ENCODE peak calls at places on chromosome X, in seven cellular contexts. D, R, N, K, J, U and T are unnamed samples. For H3K4me1, the result is how much of the 10 kb centered on the place peaks cover.

GRCh38 chrX:9562851-9563250 is 98.0 kb downstream of the TBL1X start:
- DNase-seq in D (no peak), R (no peak), N (peak), K (no peak), J (peak), U (no peak), T (no peak)

GRCh38 chrX:2967998-2968909 is 38.1 kb upstream of the ARSH start:
- DNase-seq in D (no peak), R (peak), N (peak), K (no peak), J (peak), U (no peak), T (peak)

GRCh38 chrX:56995271-56995994 is at the start of gene SPIN3:
- DNase-seq in D (peak), R (peak), N (peak), K (peak), J (peak), U (no peak), T (peak)

GRCh38 chrX:102934624-102935023 is 2.4 kb upstream of the RAB40AL start:
- DNase-seq in D (peak), R (peak), N (no peak), K (no peak), J (peak), U (peak), T (peak)

GRCh38 chrX:152072236-152072635 is 66.1 kb downstream of the MAGEA10 start:
- DNase-seq in D (no peak), R (no peak), N (peak), K (no peak), J (peak), U (no peak), T (no peak)

GRCh38 chrX:151762802-151763201 is 28.3 kb downstream of the CNGA2 start:
- DNase-seq in D (no peak), R (no peak), N (no peak), K (no peak), J (no peak), U (no peak), T (no peak)

GRCh38 chrX:133544105-133544504 is 128.8 kb upstream of the GPC4 start:
- DNase-seq in D (no peak), R (no peak), N (peak), K (no peak), J (peak), U (no peak), T (no peak)

GRCh38 chrX:45274576-45274975 is 73.9 kb upstream of the DIPK2B start:
- DNase-seq in D (no peak), R (no peak), N (peak), K (no peak), J (peak), U (no peak), T (no peak)

GRCh38 chrX:154481195-154481594 is 2.1 kb upstream of the LAGE3 start:
- DNase-seq in D (no peak), R (no peak), N (no peak), K (no peak), J (no peak), U (no peak), T (no peak)

GRCh38 chrX:97984641-97985040 is 1100.9 kb downstream of the RPA4 start:
- DNase-seq in D (no peak), R (no peak), N (peak), K (no peak), J (peak), U (no peak), T (no peak)
- H3K4me1 ChIP-seq in D (under half), R (under half), N (under half), K (under half), J (under half), U (under half), T (under half)

GRCh38 chrX:150365953-150366911 is 3.1 kb downstream of the MAMLD1 start:
- DNase-seq in D (no peak), R (peak), N (peak), K (no peak), J (peak), U (peak), T (peak)
- TF ChIP-seq EZH2 in D (no peak), R (no peak), N (no peak), K (no peak), J (no peak), U (no peak), T (no peak)

DNA sequence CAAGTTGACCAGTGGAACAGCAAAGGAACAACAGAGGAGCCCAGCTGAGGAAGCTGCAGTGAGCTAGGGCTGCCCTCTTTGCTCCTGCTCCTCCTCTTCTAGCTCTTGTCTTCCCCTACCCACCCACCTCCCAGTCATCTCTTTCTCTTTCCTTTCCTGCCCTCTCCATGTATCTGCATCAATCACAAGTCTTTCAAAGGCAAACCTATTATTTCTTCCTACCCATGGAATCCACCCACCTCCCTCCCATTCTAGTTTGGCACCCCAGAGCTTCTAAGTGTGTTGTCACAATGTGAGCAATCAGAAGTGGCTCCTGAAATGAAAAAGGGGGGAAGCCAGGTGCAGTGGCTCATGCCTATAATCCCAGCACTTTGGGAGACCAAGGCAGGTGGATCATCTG is 69.3 kb downstream of the TSC22D3 start:
- DNase-seq in D (no peak), R (no peak), N (no peak), K (no peak), J (no peak), U (no peak), T (no peak)
- H3K27ac ChIP-seq in D (no peak), R (no peak), N (no peak), K (no peak), J (no peak), U (no peak), T (no peak)

GRCh38 chrX:39733745-39734144 is 364.0 kb downstream of the BCOR start:
- DNase-seq in D (no peak), R (no peak), N (no peak), K (no peak), J (no peak), U (no peak), T (no peak)
- H3K4me1 ChIP-seq in D (under half), R (under half), N (under half), K (under half), J (under half), U (under half), T (under half)

GRCh38 chrX:120310861-120311631 is at the start of gene TMEM255A:
- DNase-seq in D (peak), R (peak), N (peak), K (no peak), J (no peak), U (no peak), T (peak)
- TF ChIP-seq EZH2 in D (no peak), R (no peak), N (peak), K (no peak), J (no peak), U (no peak), T (no peak)

GRCh38 chrX:47197526-47197925 is 3.9 kb downstream of the UBA1 start:
- DNase-seq in D (no peak), R (no peak), N (no peak), K (no peak), J (no peak), U (no peak), T (no peak)

GRCh38 chrX:47198687-47199080 is 5.1 kb downstream of the UBA1 start:
- DNase-seq in D (no peak), R (no peak), N (no peak), K (no peak), J (no peak), U (no peak), T (no peak)

GRCh38 chrX:47196098-47196497 is 2.5 kb downstream of the UBA1 start:
- DNase-seq in D (no peak), R (no peak), N (no peak), K (no peak), J (no peak), U (no peak), T (no peak)

GRCh38 chrX:47199286-47199685 is 5.7 kb downstream of the UBA1 start:
- DNase-seq in D (no peak), R (no peak), N (no peak), K (no peak), J (no peak), U (no peak), T (no peak)

GRCh38 chrX:47198026-47198686 is 4.5 kb downstream of the UBA1 start:
- DNase-seq in D (no peak), R (peak), N (peak), K (no peak), J (no peak), U (no peak), T (no peak)
- H3K27ac ChIP-seq in D (no peak), R (no peak), N (no peak), K (no peak), J (no peak), U (no peak), T (no peak)